ENCODE peak calls at places on chromosomes 3 and 15, in four cellular contexts. One of them, this sample, is unnamed.
A peak's percentile ranks its signal among the peaks of the same experiment; 100 is the strongest.

GRCh38 chr3:187802928-187803259 is 57.6 kb upstream of the BCL6 start:
- DNase-seq in T-cell: no peak
- DNase-seq in AG08395: no peak
- DNase-seq in lung microvascular endothelial cell: no peak
- DNase-seq in this sample: peak; percentile 10

GRCh38 chr3:141275511-141275910 is 43.9 kb downstream of the PXYLP1 start:
- DNase-seq in lung microvascular endothelial cell: no peak
- DNase-seq in AG08395: no peak
- DNase-seq in T-cell: no peak
- DNase-seq in this sample: no peak

GRCh38 chr15:31338318-31338878 is 11.8 kb downstream of the KLF13 start:
- DNase-seq in T-cell: no peak
- DNase-seq in AG08395: no peak
- DNase-seq in lung microvascular endothelial cell: no peak
- DNase-seq in this sample: no peak

GRCh38 chr3:112642912-112643506 is 2.1 kb upstream of the CCDC80 start:
- DNase-seq in T-cell: peak; percentile 80
- DNase-seq in AG08395: peak; percentile 84
- DNase-seq in lung microvascular endothelial cell: peak; percentile 92
- DNase-seq in this sample: peak; percentile 74

GRCh38 chr3:123067689-123068226 is 933 bp downstream of the PDIA5 start:
- DNase-seq in T-cell: no peak
- DNase-seq in lung microvascular endothelial cell: no peak
- DNase-seq in AG08395: no peak
- DNase-seq in this sample: no peak

GRCh38 chr3:194310060-194310481 is 41.1 kb downstream of the CPN2 start:
- DNase-seq in AG08395: no peak
- DNase-seq in T-cell: no peak
- DNase-seq in lung microvascular endothelial cell: no peak
- DNase-seq in this sample: no peak

GRCh38 chr15:63510548-63510940 is 6.2 kb downstream of the USP3 start:
- DNase-seq in AG08395: no peak
- DNase-seq in lung microvascular endothelial cell: no peak
- DNase-seq in T-cell: no peak
- DNase-seq in this sample: no peak

GRCh38 chr3:61924065-61924740 is 362.8 kb downstream of the PTPRG start:
- DNase-seq in AG08395: no peak
- DNase-seq in lung microvascular endothelial cell: peak; percentile 87
- DNase-seq in T-cell: no peak
- DNase-seq in this sample: no peak

GRCh38 chr15:29471757-29472156 is 202.1 kb upstream of the NSMCE3 start:
- DNase-seq in T-cell: no peak
- DNase-seq in lung microvascular endothelial cell: no peak
- DNase-seq in AG08395: no peak
- DNase-seq in this sample: no peak

GRCh38 chr15:95141486-95141885 is 910.1 kb downstream of the MCTP2 start:
- DNase-seq in lung microvascular endothelial cell: no peak
- DNase-seq in T-cell: no peak
- DNase-seq in AG08395: peak; percentile 9
- DNase-seq in this sample: no peak

GRCh38 chr3:116166121-116166520 is 279.2 kb downstream of the LSAMP start:
- DNase-seq in lung microvascular endothelial cell: no peak
- DNase-seq in T-cell: no peak
- DNase-seq in AG08395: no peak
- DNase-seq in this sample: no peak

GRCh38 chr3:167700046-167700445 is 34.6 kb downstream of the PDCD10 start:
- DNase-seq in lung microvascular endothelial cell: no peak
- DNase-seq in AG08395: no peak
- DNase-seq in T-cell: no peak
- DNase-seq in this sample: no peak

GRCh38 chr3:166123088-166123487 is 285.9 kb upstream of the BCHE start:
- DNase-seq in lung microvascular endothelial cell: no peak
- DNase-seq in AG08395: no peak
- DNase-seq in T-cell: no peak
- DNase-seq in this sample: no peak

GRCh38 chr3:6861989-6862879 is 1.3 kb downstream of the GRM7 start:
- DNase-seq in T-cell: no peak
- DNase-seq in AG08395: no peak
- DNase-seq in lung microvascular endothelial cell: no peak
- DNase-seq in this sample: no peak

GRCh38 chr3:178384302-178384939 is 151.8 kb upstream of the KCNMB2 start:
- DNase-seq in AG08395: no peak
- DNase-seq in lung microvascular endothelial cell: peak; percentile 31
- DNase-seq in T-cell: no peak
- DNase-seq in this sample: no peak

GRCh38 chr15:62792960-62793758 is 249.4 kb upstream of the TPM1 start:
- DNase-seq in lung microvascular endothelial cell: no peak
- DNase-seq in AG08395: no peak
- DNase-seq in T-cell: no peak
- DNase-seq in this sample: no peak

GRCh38 chr3:113166719-113167492 is 44.5 kb upstream of the BOC start:
- DNase-seq in AG08395: peak; percentile 64
- DNase-seq in T-cell: no peak
- DNase-seq in lung microvascular endothelial cell: no peak
- DNase-seq in this sample: no peak

GRCh38 chr3:133547432-133548041 is 25.9 kb upstream of the CDV3 start:
- DNase-seq in T-cell: no peak
- DNase-seq in lung microvascular endothelial cell: no peak
- DNase-seq in AG08395: peak; percentile 85
- DNase-seq in this sample: no peak

GRCh38 chr3:32355892-32356291 is 35.8 kb upstream of the CMTM7 start:
- DNase-seq in AG08395: no peak
- DNase-seq in lung microvascular endothelial cell: no peak
- DNase-seq in T-cell: no peak
- DNase-seq in this sample: no peak

GRCh38 chr3:172330413-172330812 is 117.8 kb downstream of the GHSR start:
- DNase-seq in lung microvascular endothelial cell: no peak
- DNase-seq in AG08395: no peak
- DNase-seq in T-cell: no peak
- DNase-seq in this sample: no peak

GRCh38 chr15:98524274-98524673 is 124.1 kb upstream of the IGF1R start:
- DNase-seq in T-cell: no peak
- DNase-seq in AG08395: no peak
- DNase-seq in lung microvascular endothelial cell: no peak
- DNase-seq in this sample: no peak

GRCh38 chr3:195911041-195911945 is 2.9 kb upstream of the TNK2 start:
- DNase-seq in AG08395: no peak
- DNase-seq in T-cell: no peak
- DNase-seq in lung microvascular endothelial cell: no peak
- DNase-seq in this sample: no peak

GRCh38 chr15:42313463-42313862 is 40.2 kb upstream of the TMEM87A start:
- DNase-seq in AG08395: no peak
- DNase-seq in T-cell: no peak
- DNase-seq in lung microvascular endothelial cell: no peak
- DNase-seq in this sample: no peak